ENCODE peak calls at places on chromosomes 2 and 18, in seven cellular contexts. F is colonic mucosa, Q is left ventricle myocardium inferior, E is GM12865, A is sigmoid colon, P is GM12878, Y is right cardiac atrium. S is an unnamed sample.

GRCh38 chr2:156657809-156658208 is 221.6 kb downstream of the GPD2 start:
- DNase-seq in F (no peak), Q (no peak), E (no peak), A (no peak), P (no peak), Y (no peak), S (no peak)

GRCh38 chr2:54407693-54408092 is 48.4 kb upstream of the SPTBN1 start:
- DNase-seq in F (no peak), Q (no peak), E (no peak), A (no peak), P (no peak), Y (no peak), S (no peak)

GRCh38 chr18:57921708-57922107 is 118.6 kb upstream of the ATP8B1 start:
- DNase-seq in F (no peak), Q (no peak), E (no peak), A (no peak), P (no peak), Y (no peak), S (no peak)

GRCh38 chr2:112075490-112076260 is 20.6 kb downstream of the TMEM87B start:
- DNase-seq in F (no peak), Q (no peak), E (peak; percentile 24), A (no peak), P (no peak), Y (no peak), S (no peak)

GRCh38 chr2:217776631-217777030 is 226.2 kb downstream of the TNS1 start:
- DNase-seq in F (no peak), Q (no peak), E (no peak), A (no peak), P (no peak), Y (no peak), S (no peak)

GRCh38 chr2:147040585-147041494 is 804.0 kb upstream of the ACVR2A start:
- DNase-seq in F (no peak), Q (no peak), E (no peak), A (no peak), P (no peak), Y (no peak), S (no peak)

GRCh38 chr2:229889023-229889422 is 32.8 kb downstream of the TRIP12 start:
- DNase-seq in F (no peak), Q (no peak), E (no peak), A (no peak), P (no peak), Y (no peak), S (no peak)

GRCh38 chr2:238449909-238450417 is 23.2 kb downstream of the ASB1 start:
- DNase-seq in F (peak; percentile 35), Q (peak; percentile 78), E (no peak), A (peak; percentile 90), P (no peak), Y (peak; percentile 90), S (no peak)

GRCh38 chr2:45755585-45756330 is 104.3 kb downstream of the PRKCE start:
- DNase-seq in F (no peak), Q (no peak), E (no peak), A (no peak), P (no peak), Y (no peak), S (no peak)

GRCh38 chr2:100185105-100185504 is 42.7 kb upstream of the AFF3 start:
- DNase-seq in F (no peak), Q (no peak), E (no peak), A (no peak), P (no peak), Y (no peak), S (no peak)

GRCh38 chr2:36633470-36634092 is 35.6 kb upstream of the FEZ2 start:
- DNase-seq in F (no peak), Q (no peak), E (no peak), A (no peak), P (no peak), Y (no peak), S (no peak)

GRCh38 chr2:169360984-169361705 is 1.2 kb downstream of the LRP2 start:
- DNase-seq in F (no peak), Q (no peak), E (no peak), A (no peak), P (no peak), Y (no peak), S (no peak)

GRCh38 chr2:226554726-226555125 is 244.9 kb downstream of the IRS1 start:
- DNase-seq in F (no peak), Q (no peak), E (no peak), A (no peak), P (no peak), Y (no peak), S (no peak)

GRCh38 chr2:134774786-134775641 is 56.2 kb upstream of the TMEM163 start:
- DNase-seq in F (no peak), Q (no peak), E (no peak), A (no peak), P (no peak), Y (no peak), S (peak; percentile 85)

GRCh38 chr2:111642576-111643327 is 241.2 kb downstream of the ANAPC1 start:
- DNase-seq in F (no peak), Q (no peak), E (no peak), A (no peak), P (no peak), Y (no peak), S (no peak)

GRCh38 chr18:48762022-48762421 is 188.7 kb downstream of the SMAD7 start:
- DNase-seq in F (no peak), Q (no peak), E (no peak), A (no peak), P (no peak), Y (peak; percentile 17), S (no peak)

GRCh38 chr2:227761734-227762476 is 16.2 kb downstream of the SCYGR8 start:
- DNase-seq in F (no peak), Q (no peak), E (no peak), A (no peak), P (no peak), Y (no peak), S (no peak)

GRCh38 chr2:100703213-100703612 is 116.7 kb upstream of the NPAS2 start:
- DNase-seq in F (no peak), Q (no peak), E (no peak), A (no peak), P (no peak), Y (no peak), S (no peak)

GRCh38 chr2:104856973-104857261 is 3.0 kb downstream of the POU3F3 start:
- DNase-seq in F (no peak), Q (no peak), E (peak; percentile 10), A (no peak), P (no peak), Y (no peak), S (no peak)

GRCh38 chr2:192245329-192245728 is 50.6 kb upstream of the TMEFF2 start:
- DNase-seq in F (no peak), Q (no peak), E (no peak), A (no peak), P (no peak), Y (peak; percentile 64), S (no peak)

GRCh38 chr2:158486150-158486969 is 29.6 kb downstream of the PKP4 start:
- DNase-seq in F (no peak), Q (no peak), E (no peak), A (no peak), P (no peak), Y (no peak), S (no peak)

GRCh38 chr2:158488442-158489216 is 31.9 kb downstream of the PKP4 start:
- DNase-seq in F (no peak), Q (no peak), E (no peak), A (no peak), P (no peak), Y (no peak), S (no peak)

GRCh38 chr2:158489366-158490112 is 32.8 kb downstream of the PKP4 start:
- DNase-seq in F (no peak), Q (no peak), E (no peak), A (no peak), P (no peak), Y (no peak), S (no peak)

GRCh38 chr2:158486970-158487325 is 30.2 kb downstream of the PKP4 start:
- DNase-seq in F (no peak), Q (no peak), E (no peak), A (no peak), P (no peak), Y (no peak), S (no peak)

GRCh38 chr2:158487419-158487818 is 30.7 kb downstream of the PKP4 start:
- DNase-seq in F (no peak), Q (no peak), E (no peak), A (no peak), P (no peak), Y (no peak), S (no peak)
- H3K4me3 ChIP-seq in F (no peak overlapping the region), Q (no peak overlapping the region), E (no peak overlapping the region), A (no peak overlapping the region), P (no peak overlapping the region), Y (no peak overlapping the region), S (no peak overlapping the region)

DNA sequence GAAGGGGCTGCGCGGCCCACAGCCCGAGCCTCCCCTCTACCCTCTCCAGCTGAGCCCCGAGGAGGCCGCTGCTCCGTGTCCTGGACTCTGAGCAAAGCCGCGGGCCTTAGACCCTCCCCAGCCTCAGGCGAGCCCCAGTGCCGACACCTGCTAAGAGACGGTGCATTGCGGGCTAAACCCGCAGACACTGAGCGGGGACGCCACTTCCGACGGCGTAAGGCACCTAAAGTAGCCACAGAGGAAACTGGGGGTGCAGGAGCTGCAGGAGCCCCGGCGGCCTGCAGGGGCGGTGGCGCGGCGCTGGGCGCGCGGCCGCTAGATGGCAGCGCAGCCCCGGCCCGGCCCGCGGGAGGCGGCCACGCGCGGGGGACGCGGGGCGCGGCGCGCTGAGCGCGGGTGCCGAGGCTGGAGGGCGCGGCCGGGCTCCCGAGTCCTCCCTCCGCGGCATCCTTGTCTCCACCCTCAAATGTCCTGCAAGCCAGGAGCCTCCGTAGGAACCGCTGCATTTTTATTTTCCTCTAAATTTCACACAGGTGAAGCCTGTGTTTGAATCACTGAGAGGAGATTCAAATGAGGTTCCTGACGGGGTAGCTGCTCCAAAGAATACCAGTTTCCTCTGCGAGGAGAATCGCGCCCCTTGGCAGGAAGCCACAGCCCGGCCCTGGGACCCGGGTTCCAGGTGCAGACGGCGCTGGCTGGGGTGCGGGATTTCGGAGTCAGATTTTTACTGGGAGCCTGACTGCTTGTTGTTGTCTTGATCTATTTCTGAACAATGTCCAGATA is 650.5 kb downstream of the GALR1 start:
- DNase-seq in F (no peak), Q (peak; percentile 18), E (peak; percentile 59), A (no peak), P (no peak), Y (peak; percentile 73), S (peak; percentile 62)
- H3K4me3 ChIP-seq in F (no peak overlapping the region), Q (peak overlapping the region; percentile 54), E (no peak overlapping the region), A (peak overlapping the region; percentile 11), P (no peak overlapping the region), Y (peak overlapping the region; percentile 37), S (no peak overlapping the region)

GRCh38 chr2:120012363-120012762 is 514 bp upstream of the EPB41L5 start:
- DNase-seq in F (no peak), Q (no peak), E (no peak), A (no peak), P (no peak), Y (no peak), S (no peak)
- H3K4me3 ChIP-seq in F (peak overlapping the region; percentile 85), Q (peak overlapping the region; percentile 99), E (peak overlapping the region; percentile 61), A (peak overlapping the region; percentile 92), P (peak overlapping the region; percentile 34), Y (peak overlapping the region; percentile 93), S (peak overlapping the region; percentile 69)

GRCh38 chr2:28594029-28594368 is 98.1 kb downstream of the PLB1 start:
- DNase-seq in F (no peak), Q (no peak), E (no peak), A (no peak), P (no peak), Y (no peak), S (no peak)
- H3K4me3 ChIP-seq in F (no peak overlapping the region), Q (peak overlapping the region; percentile 46), E (no peak overlapping the region), A (no peak overlapping the region), P (no peak overlapping the region), Y (no peak overlapping the region), S (no peak overlapping the region)

GRCh38 chr2:40106061-40106460 is 327.0 kb upstream of the THUMPD2 start:
- DNase-seq in F (no peak), Q (no peak), E (no peak), A (no peak), P (no peak), Y (no peak), S (no peak)
- H3K4me3 ChIP-seq in F (no peak overlapping the region), Q (no peak overlapping the region), E (no peak overlapping the region), A (no peak overlapping the region), P (no peak overlapping the region), Y (no peak overlapping the region), S (no peak overlapping the region)

S was measured in Jurkat, Clone E6-1.